ENCODE peak calls at places on chromosomes 12 and 14, in five cellular contexts. One of them, this sample, is unnamed.

GRCh38 chr12:92290016-92290685 is 144.5 kb upstream of the BTG1 start:
- DNase-seq in A549: no peak
- DNase-seq in naive thymus-derived CD4-positive, alpha-beta T cell: no peak
- DNase-seq in dorsolateral prefrontal cortex: no peak
- DNase-seq in astrocyte: peak
- DNase-seq in this sample: no peak

GRCh38 chr14:100213956-100214767 is 24.8 kb upstream of the YY1 start:
- DNase-seq in naive thymus-derived CD4-positive, alpha-beta T cell: peak
- DNase-seq in dorsolateral prefrontal cortex: peak
- DNase-seq in A549: peak
- DNase-seq in astrocyte: no peak
- DNase-seq in this sample: peak

GRCh38 chr12:112843272-112843671 is 51.7 kb downstream of the RPH3A start:
- DNase-seq in naive thymus-derived CD4-positive, alpha-beta T cell: no peak
- DNase-seq in astrocyte: no peak
- DNase-seq in dorsolateral prefrontal cortex: no peak
- DNase-seq in A549: no peak
- DNase-seq in this sample: no peak

GRCh38 chr12:93378373-93379310 is 917 bp downstream of the NUDT4 start:
- DNase-seq in naive thymus-derived CD4-positive, alpha-beta T cell: peak
- DNase-seq in astrocyte: peak
- DNase-seq in dorsolateral prefrontal cortex: no peak
- DNase-seq in A549: peak
- DNase-seq in this sample: no peak

GRCh38 chr12:108112815-108113556 is 16.1 kb upstream of the WSCD2 start:
- DNase-seq in astrocyte: no peak
- DNase-seq in naive thymus-derived CD4-positive, alpha-beta T cell: no peak
- DNase-seq in A549: no peak
- DNase-seq in dorsolateral prefrontal cortex: no peak
- DNase-seq in this sample: no peak

GRCh38 chr14:33840797-33841196 is 110.1 kb downstream of the EGLN3 start:
- DNase-seq in naive thymus-derived CD4-positive, alpha-beta T cell: no peak
- DNase-seq in A549: no peak
- DNase-seq in astrocyte: no peak
- DNase-seq in dorsolateral prefrontal cortex: no peak
- DNase-seq in this sample: no peak

GRCh38 chr14:91230363-91231035 is 14.0 kb downstream of the GPR68 start:
- DNase-seq in naive thymus-derived CD4-positive, alpha-beta T cell: no peak
- DNase-seq in dorsolateral prefrontal cortex: no peak
- DNase-seq in A549: no peak
- DNase-seq in astrocyte: peak
- DNase-seq in this sample: no peak

GRCh38 chr14:53850714-53851296 is 105.8 kb downstream of the BMP4 start:
- DNase-seq in astrocyte: peak
- DNase-seq in naive thymus-derived CD4-positive, alpha-beta T cell: no peak
- DNase-seq in A549: peak
- DNase-seq in dorsolateral prefrontal cortex: no peak
- DNase-seq in this sample: no peak

GRCh38 chr12:22117551-22117950 is 71.5 kb downstream of the CMAS start:
- DNase-seq in dorsolateral prefrontal cortex: no peak
- DNase-seq in naive thymus-derived CD4-positive, alpha-beta T cell: no peak
- DNase-seq in A549: no peak
- DNase-seq in astrocyte: no peak
- DNase-seq in this sample: no peak

GRCh38 chr12:51415931-51416330 is 8.7 kb upstream of the SLC4A8 start:
- DNase-seq in A549: no peak
- DNase-seq in dorsolateral prefrontal cortex: no peak
- DNase-seq in astrocyte: no peak
- DNase-seq in naive thymus-derived CD4-positive, alpha-beta T cell: no peak
- DNase-seq in this sample: no peak

GRCh38 chr14:64158608-64159007 is 135.6 kb downstream of the ESR2 start:
- DNase-seq in astrocyte: no peak
- DNase-seq in naive thymus-derived CD4-positive, alpha-beta T cell: no peak
- DNase-seq in dorsolateral prefrontal cortex: no peak
- DNase-seq in A549: no peak
- DNase-seq in this sample: no peak

GRCh38 chr12:49232940-49233841 is 31.7 kb upstream of the TUBA1C start:
- DNase-seq in dorsolateral prefrontal cortex: peak
- DNase-seq in naive thymus-derived CD4-positive, alpha-beta T cell: no peak
- DNase-seq in A549: no peak
- DNase-seq in astrocyte: peak
- DNase-seq in this sample: no peak

GRCh38 chr12:49673446-49674317 is 33.5 kb downstream of the FMNL3 start:
- DNase-seq in A549: no peak
- DNase-seq in naive thymus-derived CD4-positive, alpha-beta T cell: no peak
- DNase-seq in dorsolateral prefrontal cortex: peak
- DNase-seq in astrocyte: peak
- DNase-seq in this sample: peak

GRCh38 chr12:42213023-42213422 is 25.0 kb downstream of the YAF2 start:
- DNase-seq in astrocyte: peak
- DNase-seq in A549: no peak
- DNase-seq in naive thymus-derived CD4-positive, alpha-beta T cell: no peak
- DNase-seq in dorsolateral prefrontal cortex: no peak
- DNase-seq in this sample: no peak

GRCh38 chr14:38391334-38391733 is 135.4 kb upstream of the CLEC14A start:
- DNase-seq in dorsolateral prefrontal cortex: no peak
- DNase-seq in astrocyte: peak
- DNase-seq in naive thymus-derived CD4-positive, alpha-beta T cell: no peak
- DNase-seq in A549: no peak
- DNase-seq in this sample: no peak

GRCh38 chr12:116616536-116617248 is 57.5 kb downstream of the MAP1LC3B2 start:
- DNase-seq in naive thymus-derived CD4-positive, alpha-beta T cell: no peak
- DNase-seq in dorsolateral prefrontal cortex: no peak
- DNase-seq in A549: no peak
- DNase-seq in astrocyte: no peak
- DNase-seq in this sample: no peak

GRCh38 chr14:101405171-101405883 is 156.0 kb upstream of the DIO3 start:
- DNase-seq in naive thymus-derived CD4-positive, alpha-beta T cell: no peak
- DNase-seq in astrocyte: no peak
- DNase-seq in dorsolateral prefrontal cortex: no peak
- DNase-seq in A549: no peak
- DNase-seq in this sample: no peak

GRCh38 chr12:1534708-1535107 is 59.7 kb downstream of the FBXL14 start:
- DNase-seq in naive thymus-derived CD4-positive, alpha-beta T cell: no peak
- DNase-seq in A549: no peak
- DNase-seq in astrocyte: no peak
- DNase-seq in dorsolateral prefrontal cortex: no peak
- DNase-seq in this sample: no peak

GRCh38 chr14:91286530-91286937 is 42.0 kb upstream of the GPR68 start:
- DNase-seq in naive thymus-derived CD4-positive, alpha-beta T cell: peak
- DNase-seq in A549: peak
- DNase-seq in dorsolateral prefrontal cortex: peak
- DNase-seq in astrocyte: peak
- DNase-seq in this sample: no peak

GRCh38 chr12:91890742-91891141 is 254.9 kb downstream of the BTG1 start:
- DNase-seq in dorsolateral prefrontal cortex: no peak
- DNase-seq in astrocyte: no peak
- DNase-seq in A549: no peak
- DNase-seq in naive thymus-derived CD4-positive, alpha-beta T cell: no peak
- DNase-seq in this sample: no peak

GRCh38 chr14:61341275-61342210 is 20.2 kb downstream of the PRKCH start:
- DNase-seq in dorsolateral prefrontal cortex: no peak
- DNase-seq in naive thymus-derived CD4-positive, alpha-beta T cell: no peak
- DNase-seq in A549: no peak
- DNase-seq in astrocyte: no peak
- DNase-seq in this sample: no peak

GRCh38 chr12:106739815-106740552 is 34.5 kb upstream of the RIC8B start:
- DNase-seq in naive thymus-derived CD4-positive, alpha-beta T cell: no peak
- DNase-seq in dorsolateral prefrontal cortex: no peak
- DNase-seq in astrocyte: peak
- DNase-seq in A549: no peak
- DNase-seq in this sample: no peak

GRCh38 chr14:99050309-99050708 is 221.7 kb downstream of the BCL11B start:
- DNase-seq in naive thymus-derived CD4-positive, alpha-beta T cell: no peak
- DNase-seq in dorsolateral prefrontal cortex: no peak
- DNase-seq in A549: no peak
- DNase-seq in astrocyte: no peak
- DNase-seq in this sample: no peak

DNA sequence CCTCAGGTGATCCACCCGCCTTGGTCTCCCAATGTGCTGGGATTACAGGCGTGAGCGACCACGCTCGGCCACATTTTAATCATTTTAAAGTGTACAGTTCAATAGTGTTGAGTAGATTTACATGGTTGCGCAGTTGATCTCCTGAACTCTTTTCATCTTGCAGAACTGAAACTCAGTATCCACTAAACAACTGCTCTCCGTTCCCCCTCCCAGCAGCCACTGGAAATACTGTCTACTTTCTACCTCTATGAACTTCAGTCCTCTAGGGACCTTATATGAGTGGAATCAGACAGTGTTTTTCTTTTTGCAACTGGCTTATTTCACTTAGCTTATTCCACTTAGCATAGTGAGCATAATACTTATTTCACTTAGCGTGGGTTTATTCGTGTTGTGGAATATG is 53.7 kb downstream of the KCTD10 start:
- DNase-seq in A549: no peak
- DNase-seq in astrocyte: no peak
- DNase-seq in naive thymus-derived CD4-positive, alpha-beta T cell: no peak
- DNase-seq in dorsolateral prefrontal cortex: no peak
- DNase-seq in this sample: no peak
- H3K4me3 ChIP-seq in A549: no peak
- H3K4me3 ChIP-seq in astrocyte: no peak
- H3K4me3 ChIP-seq in naive thymus-derived CD4-positive, alpha-beta T cell: no peak
- H3K4me3 ChIP-seq in dorsolateral prefrontal cortex: no peak
- H3K4me3 ChIP-seq in this sample: no peak

GRCh38 chr14:105415481-105416428 is 3.9 kb upstream of the MTA1 start:
- DNase-seq in astrocyte: no peak
- DNase-seq in A549: no peak
- DNase-seq in naive thymus-derived CD4-positive, alpha-beta T cell: no peak
- DNase-seq in dorsolateral prefrontal cortex: no peak
- DNase-seq in this sample: no peak
- H3K4me3 ChIP-seq in astrocyte: peak
- H3K4me3 ChIP-seq in A549: peak
- H3K4me3 ChIP-seq in naive thymus-derived CD4-positive, alpha-beta T cell: peak
- H3K4me3 ChIP-seq in dorsolateral prefrontal cortex: peak
- H3K4me3 ChIP-seq in this sample: peak

DNA sequence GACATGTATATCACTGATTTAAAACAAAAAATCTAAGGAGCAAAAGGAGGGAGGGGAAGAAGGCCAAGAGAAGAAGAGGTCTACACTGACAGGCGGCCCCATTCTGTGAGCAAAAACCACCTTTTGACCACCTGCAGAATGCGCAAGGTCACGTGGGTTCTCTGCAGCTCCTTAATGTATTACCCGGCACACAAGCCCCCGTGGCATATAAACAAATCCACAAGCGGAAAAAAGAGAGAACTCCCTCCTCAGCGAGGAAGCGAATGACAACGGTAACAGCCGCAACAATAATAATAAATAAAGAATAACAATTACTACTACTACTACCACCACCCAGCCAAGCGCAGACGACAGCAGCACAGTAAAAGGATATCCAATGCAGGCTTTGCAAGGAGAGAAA is 1.3 kb downstream of the KSR2 start:
- DNase-seq in astrocyte: no peak
- DNase-seq in dorsolateral prefrontal cortex: no peak
- DNase-seq in naive thymus-derived CD4-positive, alpha-beta T cell: no peak
- DNase-seq in A549: no peak
- DNase-seq in this sample: no peak
- H3K4me3 ChIP-seq in astrocyte: no peak
- H3K4me3 ChIP-seq in dorsolateral prefrontal cortex: peak
- H3K4me3 ChIP-seq in naive thymus-derived CD4-positive, alpha-beta T cell: no peak
- H3K4me3 ChIP-seq in A549: no peak
- H3K4me3 ChIP-seq in this sample: no peak

GRCh38 chr14:74407021-74407800 is 18.8 kb downstream of the SYNDIG1L start:
- DNase-seq in naive thymus-derived CD4-positive, alpha-beta T cell: no peak
- DNase-seq in dorsolateral prefrontal cortex: no peak
- DNase-seq in astrocyte: no peak
- DNase-seq in A549: no peak
- DNase-seq in this sample: no peak
- H3K4me3 ChIP-seq in naive thymus-derived CD4-positive, alpha-beta T cell: no peak
- H3K4me3 ChIP-seq in dorsolateral prefrontal cortex: no peak
- H3K4me3 ChIP-seq in astrocyte: no peak
- H3K4me3 ChIP-seq in A549: no peak
- H3K4me3 ChIP-seq in this sample: no peak

GRCh38 chr14:71956920-71957563 is 24.8 kb downstream of the RGS6 start:
- DNase-seq in astrocyte: no peak
- DNase-seq in naive thymus-derived CD4-positive, alpha-beta T cell: no peak
- DNase-seq in A549: no peak
- DNase-seq in dorsolateral prefrontal cortex: no peak
- DNase-seq in this sample: no peak

GRCh38 chr14:71960620-71961353 is 28.6 kb downstream of the RGS6 start:
- DNase-seq in astrocyte: no peak
- DNase-seq in dorsolateral prefrontal cortex: no peak
- DNase-seq in naive thymus-derived CD4-positive, alpha-beta T cell: no peak
- DNase-seq in A549: no peak
- DNase-seq in this sample: no peak

GRCh38 chr14:71959055-71959454 is 26.8 kb downstream of the RGS6 start:
- DNase-seq in astrocyte: no peak
- DNase-seq in naive thymus-derived CD4-positive, alpha-beta T cell: no peak
- DNase-seq in A549: no peak
- DNase-seq in dorsolateral prefrontal cortex: no peak
- DNase-seq in this sample: no peak

GRCh38 chr14:71966528-71966927 is 34.3 kb downstream of the RGS6 start:
- DNase-seq in A549: no peak
- DNase-seq in astrocyte: no peak
- DNase-seq in naive thymus-derived CD4-positive, alpha-beta T cell: no peak
- DNase-seq in dorsolateral prefrontal cortex: no peak
- DNase-seq in this sample: no peak

DNA sequence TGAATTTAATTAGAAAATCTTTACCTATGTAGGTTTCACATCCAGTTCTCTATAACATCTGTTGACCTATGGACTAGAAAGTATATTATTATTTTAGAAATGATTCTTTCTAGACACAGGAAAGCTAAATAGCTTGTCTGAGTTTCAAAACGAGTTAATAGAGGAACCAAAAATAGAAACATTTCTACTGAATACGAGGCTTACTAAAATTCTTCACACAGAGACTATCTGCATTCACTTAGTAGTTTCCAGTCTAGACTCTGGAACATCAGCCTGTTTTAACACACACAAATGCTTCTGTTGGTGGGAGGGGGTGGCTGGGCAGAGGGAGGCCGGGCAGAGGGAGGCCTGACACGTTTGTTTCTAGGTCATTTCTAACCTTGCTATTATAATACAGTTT is 29.7 kb downstream of the RGS6 start:
- DNase-seq in dorsolateral prefrontal cortex: no peak
- DNase-seq in astrocyte: no peak
- DNase-seq in naive thymus-derived CD4-positive, alpha-beta T cell: no peak
- DNase-seq in A549: no peak
- DNase-seq in this sample: no peak
- H3K4me3 ChIP-seq in dorsolateral prefrontal cortex: no peak
- H3K4me3 ChIP-seq in astrocyte: no peak
- H3K4me3 ChIP-seq in naive thymus-derived CD4-positive, alpha-beta T cell: no peak
- H3K4me3 ChIP-seq in A549: no peak
- H3K4me3 ChIP-seq in this sample: no peak

GRCh38 chr14:72528059-72528950 is 365.6 kb downstream of the DPF3 start:
- DNase-seq in naive thymus-derived CD4-positive, alpha-beta T cell: no peak
- DNase-seq in dorsolateral prefrontal cortex: no peak
- DNase-seq in astrocyte: peak
- DNase-seq in A549: no peak
- DNase-seq in this sample: no peak
- H3K4me3 ChIP-seq in naive thymus-derived CD4-positive, alpha-beta T cell: no peak
- H3K4me3 ChIP-seq in dorsolateral prefrontal cortex: no peak
- H3K4me3 ChIP-seq in astrocyte: no peak
- H3K4me3 ChIP-seq in A549: no peak
- H3K4me3 ChIP-seq in this sample: no peak

DNA sequence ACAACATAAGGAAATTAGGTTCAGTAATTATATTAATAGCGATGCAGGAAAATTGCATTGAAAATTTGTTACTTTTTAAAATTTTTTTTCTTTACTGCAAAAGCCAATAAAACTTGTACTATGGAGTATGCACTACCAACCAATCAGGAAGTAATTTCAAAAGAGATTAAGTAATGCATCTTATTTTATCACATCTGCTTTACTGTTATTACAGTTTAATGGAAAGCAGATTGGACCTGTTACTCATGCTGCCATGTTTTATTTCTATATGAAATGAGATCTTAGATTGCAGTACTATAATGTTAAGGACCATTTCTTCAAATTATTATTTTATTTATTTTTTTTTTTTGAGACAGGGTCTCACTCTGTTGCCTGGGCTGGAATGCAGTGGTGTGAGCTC is 1.7 kb upstream of the STRN3 start:
- DNase-seq in A549: no peak
- DNase-seq in astrocyte: no peak
- DNase-seq in naive thymus-derived CD4-positive, alpha-beta T cell: no peak
- DNase-seq in dorsolateral prefrontal cortex: no peak
- DNase-seq in this sample: no peak
- H3K4me3 ChIP-seq in A549: peak
- H3K4me3 ChIP-seq in astrocyte: no peak
- H3K4me3 ChIP-seq in naive thymus-derived CD4-positive, alpha-beta T cell: no peak
- H3K4me3 ChIP-seq in dorsolateral prefrontal cortex: no peak
- H3K4me3 ChIP-seq in this sample: peak